ENCODE peak calls at places on chromosomes 2 and 18, in four cellular contexts. R is transverse colon, F is neural crest cell, K is MCF 10A. H is an unnamed sample.

GRCh38 chr2:72947947-72948346 is 30.6 kb downstream of the EMX1 start:
- DNase-seq in K (no peak), R (no peak), F (no peak), H (no peak)

GRCh38 chr18:37559194-37559593 is 6.4 kb downstream of the CELF4 start:
- DNase-seq in R (no peak), F (no peak), K (no peak), H (no peak)

GRCh38 chr2:108538000-108538625 is 3.8 kb downstream of the LIMS1 start:
- DNase-seq in R (no peak), F (no peak), K (peak; percentile 23), H (no peak)

GRCh38 chr18:79275461-79275860 is 120.3 kb upstream of the NFATC1 start:
- DNase-seq in R (no peak), K (no peak), F (no peak), H (no peak)

GRCh38 chr2:185695711-185696110 is 42.9 kb upstream of the FSIP2 start:
- DNase-seq in F (no peak), K (no peak), R (no peak), H (no peak)

GRCh38 chr2:240960309-240960962 is 38.0 kb upstream of the SNED1 start:
- DNase-seq in R (no peak), F (no peak), K (peak; percentile 72), H (no peak)

GRCh38 chr2:211879323-211879722 is 659.3 kb downstream of the ERBB4 start:
- DNase-seq in F (no peak), R (no peak), K (peak; percentile 6), H (no peak)

GRCh38 chr2:179454443-179455218 is 190.0 kb upstream of the SESTD1 start:
- DNase-seq in F (no peak), R (no peak), K (peak; percentile 71), H (no peak)

GRCh38 chr2:183153967-183154366 is 29.7 kb downstream of the NUP35 start:
- DNase-seq in F (no peak), K (no peak), R (no peak), H (no peak)

GRCh38 chr18:9736942-9737813 is 29.1 kb downstream of the RAB31 start:
- DNase-seq in R (peak; percentile 44), F (no peak), K (no peak), H (no peak)

GRCh38 chr2:8989536-8990079 is 13.9 kb downstream of the MBOAT2 start:
- DNase-seq in F (no peak), K (no peak), R (no peak), H (no peak)
- TF ChIP-seq CTCF in F (no peak), K (no peak), R (no peak), H (no peak)

GRCh38 chr18:45341454-45341853 is 273.8 kb upstream of the SLC14A2 start:
- DNase-seq in R (no peak), K (no peak), F (no peak), H (no peak)

GRCh38 chr18:45342653-45343052 is 272.6 kb upstream of the SLC14A2 start:
- DNase-seq in K (no peak), F (no peak), R (no peak), H (no peak)

GRCh38 chr18:45342166-45342565 is 273.1 kb upstream of the SLC14A2 start:
- DNase-seq in F (no peak), K (no peak), R (no peak), H (no peak)

GRCh38 chr18:45340884-45341283 is 274.4 kb upstream of the SLC14A2 start:
- DNase-seq in F (no peak), K (no peak), R (no peak), H (no peak)

GRCh38 chr18:45343365-45343764 is 271.9 kb upstream of the SLC14A2 start:
- DNase-seq in R (no peak), F (no peak), K (no peak), H (no peak)
- TF ChIP-seq CTCF in R (no peak), F (no peak), K (no peak), H (no peak)

DNA sequence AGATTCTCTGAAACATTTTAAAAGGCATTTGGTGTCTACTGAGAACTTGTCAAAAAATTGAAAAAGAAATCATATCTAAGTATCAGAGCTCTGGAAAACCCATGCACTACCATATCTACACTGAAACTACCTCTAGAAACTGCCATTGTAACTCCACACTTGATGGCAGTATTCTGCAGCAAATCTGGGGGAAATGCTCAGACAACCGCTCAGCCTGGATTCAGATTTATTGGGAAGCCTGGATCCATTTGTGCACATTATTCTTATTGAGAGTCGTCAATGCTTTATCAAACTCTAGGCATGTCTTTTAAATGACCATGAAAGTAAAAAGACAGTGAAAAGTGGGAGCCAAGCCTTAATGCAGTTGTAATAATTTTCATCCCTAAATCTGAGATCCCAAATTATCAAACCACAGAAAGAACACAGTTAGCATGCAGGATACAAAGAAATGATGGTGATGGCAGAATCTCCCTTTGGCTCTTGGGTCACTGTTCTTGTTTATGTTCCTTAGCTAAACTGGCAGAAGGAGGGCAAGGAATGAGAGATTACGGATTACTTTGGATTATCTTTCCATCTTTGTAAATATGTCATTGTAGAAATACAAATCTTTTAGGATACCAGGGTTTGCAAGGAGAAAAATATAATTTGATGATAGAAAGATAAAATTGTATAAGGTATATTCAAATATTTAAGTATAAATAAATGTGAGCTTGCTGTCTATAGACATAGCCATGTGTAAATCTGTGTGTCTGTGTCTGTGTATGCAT is 512.1 kb upstream of the SYT4 start:
- DNase-seq in F (no peak), R (no peak), K (peak; percentile 19), H (no peak)
- TF ChIP-seq CTCF in F (no peak), R (no peak), K (no peak), H (no peak)

DNA sequence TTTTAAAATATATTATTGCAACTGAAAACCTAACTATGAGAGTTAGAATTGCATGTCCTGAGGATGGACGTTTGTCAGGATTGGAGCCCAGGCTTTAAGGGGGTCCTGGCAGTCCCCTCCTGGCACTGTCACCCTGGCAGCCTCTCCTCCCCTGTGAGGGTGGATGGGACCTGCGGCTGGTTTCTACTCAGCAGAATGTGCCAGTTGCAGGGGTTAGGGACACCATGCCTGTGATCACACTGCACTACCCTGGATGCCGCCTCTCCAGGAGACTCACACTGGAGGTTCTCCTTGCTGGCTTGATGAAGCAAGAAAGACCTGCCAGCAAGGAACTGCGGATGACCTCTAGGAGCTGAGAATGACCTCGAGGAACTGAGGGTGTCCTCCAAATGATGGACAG is 356.7 kb upstream of the MYT1L start:
- DNase-seq in F (no peak), K (no peak), R (no peak), H (no peak)
- TF ChIP-seq CTCF in F (no peak), K (no peak), R (no peak), H (no peak)

GRCh38 chr2:96135621-96136020 is 2.7 kb downstream of the ASTL start:
- DNase-seq in F (no peak), K (no peak), R (no peak), H (no peak)

GRCh38 chr2:96137611-96138129 is 632 bp downstream of the ASTL start:
- DNase-seq in K (no peak), F (no peak), R (no peak), H (no peak)

GRCh38 chr2:96134421-96134820 is 3.9 kb downstream of the ASTL start:
- DNase-seq in F (no peak), K (no peak), R (no peak), H (no peak)

GRCh38 chr2:96136123-96136720 is 2.1 kb downstream of the ASTL start:
- DNase-seq in R (no peak), K (no peak), F (no peak), H (no peak)

GRCh38 chr2:96135171-96135570 is 3.1 kb downstream of the ASTL start:
- DNase-seq in F (no peak), R (no peak), K (no peak), H (no peak)
- TF ChIP-seq CTCF in F (no peak), R (no peak), K (no peak), H (no peak)

H was measured in omental fat pad.